ENCODE peak calls at places on chromosomes 7 and 10, in five cellular contexts. A, D, P, L and W are unnamed samples.

GRCh38 chr7:36300696-36301350 is 88.8 kb upstream of the ANLN start:
- DNase-seq in A (no peak), D (no peak), P (no peak), L (no peak), W (no peak)

GRCh38 chr10:102505462-102506115 is 1.8 kb downstream of the SUFU start:
- DNase-seq in A (no peak), D (no peak), P (no peak), L (no peak), W (no peak)

GRCh38 chr10:127922206-127922605 is 15.3 kb downstream of the PTPRE start:
- DNase-seq in A (peak; percentile 13), D (no peak), P (no peak), L (no peak), W (no peak)

GRCh38 chr7:134891262-134892001 is 94.9 kb upstream of the AGBL3 start:
- DNase-seq in A (no peak), D (peak; percentile 27), P (peak; percentile 75), L (no peak), W (peak; percentile 72)

GRCh38 chr7:4682621-4683042 is 537 bp downstream of the FOXK1 start:
- DNase-seq in A (peak; percentile 42), D (no peak), P (peak; percentile 67), L (peak; percentile 70), W (no peak)

GRCh38 chr7:2632717-2633537 is 1.1 kb downstream of the TTYH3 start:
- DNase-seq in A (peak; percentile 67), D (peak; percentile 82), P (peak; percentile 84), L (peak; percentile 54), W (peak; percentile 58)

GRCh38 chr10:58590152-58590551 is 77.5 kb downstream of the BICC1 start:
- DNase-seq in A (no peak), D (peak; percentile 83), P (no peak), L (no peak), W (peak; percentile 84)

GRCh38 chr10:119316729-119317097 is 109.3 kb downstream of the GRK5 start:
- DNase-seq in A (no peak), D (peak; percentile 91), P (no peak), L (no peak), W (peak; percentile 81)

GRCh38 chr7:155228894-155229293 is 68.8 kb upstream of the INSIG1 start:
- DNase-seq in A (no peak), D (no peak), P (no peak), L (no peak), W (no peak)

GRCh38 chr7:82441916-82442478 is 1.6 kb downstream of the CACNA2D1 start:
- DNase-seq in A (no peak), D (no peak), P (peak; percentile 50), L (no peak), W (peak; percentile 7)